ENCODE peak calls at places on chromosomes 12 and 14, in seven cellular contexts. One of them, this sample, is unnamed. For H3K4me1, the result is how much of the 10 kb centered on the place peaks cover.

GRCh38 chr14:92633724-92634123 is 114.7 kb downstream of the LGMN start:
- DNase-seq in K562: no peak
- DNase-seq in stomach: no peak
- DNase-seq in Panc1: no peak
- DNase-seq in H1: no peak
- DNase-seq in sigmoid colon: no peak
- DNase-seq in endothelial cell of umbilical vein: no peak
- DNase-seq in this sample: no peak

GRCh38 chr12:89314060-89314761 is 38.1 kb downstream of the DUSP6 start:
- DNase-seq in sigmoid colon: no peak
- DNase-seq in endothelial cell of umbilical vein: no peak
- DNase-seq in K562: no peak
- DNase-seq in stomach: no peak
- DNase-seq in Panc1: no peak
- DNase-seq in H1: no peak
- DNase-seq in this sample: no peak

GRCh38 chr12:76586764-76587395 is 27.3 kb upstream of the OSBPL8 start:
- DNase-seq in H1: no peak
- DNase-seq in endothelial cell of umbilical vein: peak
- DNase-seq in sigmoid colon: no peak
- DNase-seq in K562: peak
- DNase-seq in Panc1: peak
- DNase-seq in stomach: no peak
- DNase-seq in this sample: peak

GRCh38 chr12:43289412-43289811 is 262.6 kb downstream of the ADAMTS20 start:
- DNase-seq in H1: no peak
- DNase-seq in endothelial cell of umbilical vein: peak
- DNase-seq in K562: no peak
- DNase-seq in sigmoid colon: no peak
- DNase-seq in Panc1: no peak
- DNase-seq in stomach: no peak
- DNase-seq in this sample: no peak

GRCh38 chr12:25689996-25690501 is 137.0 kb upstream of the LMNTD1 start:
- DNase-seq in stomach: peak
- DNase-seq in endothelial cell of umbilical vein: peak
- DNase-seq in K562: no peak
- DNase-seq in H1: no peak
- DNase-seq in Panc1: no peak
- DNase-seq in sigmoid colon: peak
- DNase-seq in this sample: peak

GRCh38 chr14:36556811-36557433 is 25.5 kb downstream of the NKX2-8 start:
- DNase-seq in endothelial cell of umbilical vein: peak
- DNase-seq in Panc1: no peak
- DNase-seq in sigmoid colon: no peak
- DNase-seq in stomach: no peak
- DNase-seq in K562: peak
- DNase-seq in H1: peak
- DNase-seq in this sample: no peak

GRCh38 chr12:75660107-75660530 is 148.7 kb upstream of the KRR1 start:
- DNase-seq in H1: no peak
- DNase-seq in Panc1: no peak
- DNase-seq in stomach: no peak
- DNase-seq in endothelial cell of umbilical vein: peak
- DNase-seq in sigmoid colon: no peak
- DNase-seq in K562: no peak
- DNase-seq in this sample: no peak

GRCh38 chr12:74499192-74499591 is 38.4 kb upstream of the ATXN7L3B start:
- DNase-seq in K562: no peak
- DNase-seq in H1: no peak
- DNase-seq in Panc1: no peak
- DNase-seq in sigmoid colon: no peak
- DNase-seq in stomach: no peak
- DNase-seq in endothelial cell of umbilical vein: no peak
- DNase-seq in this sample: no peak

GRCh38 chr12:40325349-40325960 is 100.7 kb downstream of the LRRK2 start:
- DNase-seq in Panc1: peak
- DNase-seq in sigmoid colon: no peak
- DNase-seq in H1: no peak
- DNase-seq in K562: peak
- DNase-seq in stomach: no peak
- DNase-seq in endothelial cell of umbilical vein: peak
- DNase-seq in this sample: no peak

GRCh38 chr14:50794063-50794645 is 36.8 kb downstream of the NIN start:
- DNase-seq in K562: no peak
- DNase-seq in Panc1: no peak
- DNase-seq in stomach: no peak
- DNase-seq in sigmoid colon: no peak
- DNase-seq in endothelial cell of umbilical vein: no peak
- DNase-seq in H1: no peak
- DNase-seq in this sample: no peak

GRCh38 chr12:56723889-56724659 is 1.0 kb downstream of the NACA start:
- DNase-seq in sigmoid colon: peak
- DNase-seq in Panc1: no peak
- DNase-seq in K562: no peak
- DNase-seq in endothelial cell of umbilical vein: peak
- DNase-seq in stomach: peak
- DNase-seq in H1: no peak
- DNase-seq in this sample: peak

GRCh38 chr14:50343424-50343823 is 31.3 kb downstream of the DMAC2L start:
- DNase-seq in endothelial cell of umbilical vein: no peak
- DNase-seq in stomach: no peak
- DNase-seq in Panc1: no peak
- DNase-seq in H1: no peak
- DNase-seq in K562: no peak
- DNase-seq in sigmoid colon: no peak
- DNase-seq in this sample: no peak

GRCh38 chr14:99821519-99822165 is 28.4 kb downstream of the EML1 start:
- DNase-seq in K562: no peak
- DNase-seq in Panc1: no peak
- DNase-seq in endothelial cell of umbilical vein: no peak
- DNase-seq in stomach: no peak
- DNase-seq in H1: no peak
- DNase-seq in sigmoid colon: no peak
- DNase-seq in this sample: no peak

GRCh38 chr12:106415134-106415533 is 57.6 kb downstream of the POLR3B start:
- DNase-seq in K562: no peak
- DNase-seq in H1: no peak
- DNase-seq in stomach: no peak
- DNase-seq in Panc1: no peak
- DNase-seq in endothelial cell of umbilical vein: no peak
- DNase-seq in sigmoid colon: no peak
- DNase-seq in this sample: no peak

GRCh38 chr12:21710944-21711343 is 53.3 kb upstream of the LDHB start:
- DNase-seq in sigmoid colon: no peak
- DNase-seq in H1: no peak
- DNase-seq in K562: no peak
- DNase-seq in stomach: no peak
- DNase-seq in Panc1: no peak
- DNase-seq in endothelial cell of umbilical vein: no peak
- DNase-seq in this sample: peak

GRCh38 chr12:25017336-25017735 is 68.4 kb upstream of the BCAT1 start:
- DNase-seq in K562: no peak
- DNase-seq in H1: no peak
- DNase-seq in endothelial cell of umbilical vein: no peak
- DNase-seq in Panc1: no peak
- DNase-seq in sigmoid colon: no peak
- DNase-seq in stomach: no peak
- DNase-seq in this sample: no peak

GRCh38 chr12:24049101-24049500 is 99.6 kb upstream of the SOX5 start:
- DNase-seq in endothelial cell of umbilical vein: no peak
- DNase-seq in H1: no peak
- DNase-seq in stomach: no peak
- DNase-seq in Panc1: no peak
- DNase-seq in K562: no peak
- DNase-seq in sigmoid colon: no peak
- DNase-seq in this sample: no peak

GRCh38 chr12:25768151-25768550 is 190.3 kb upstream of the RASSF8 start:
- DNase-seq in H1: no peak
- DNase-seq in Panc1: no peak
- DNase-seq in sigmoid colon: no peak
- DNase-seq in endothelial cell of umbilical vein: no peak
- DNase-seq in K562: no peak
- DNase-seq in stomach: no peak
- DNase-seq in this sample: no peak

GRCh38 chr12:5567021-5567744 is 135.3 kb downstream of the NTF3 start:
- DNase-seq in sigmoid colon: no peak
- DNase-seq in K562: no peak
- DNase-seq in stomach: no peak
- DNase-seq in endothelial cell of umbilical vein: no peak
- DNase-seq in H1: no peak
- DNase-seq in Panc1: no peak
- DNase-seq in this sample: no peak

GRCh38 chr14:81269100-81269978 is 48.6 kb upstream of the GTF2A1 start:
- DNase-seq in endothelial cell of umbilical vein: peak
- DNase-seq in stomach: no peak
- DNase-seq in H1: no peak
- DNase-seq in Panc1: peak
- DNase-seq in sigmoid colon: no peak
- DNase-seq in K562: peak
- DNase-seq in this sample: peak

GRCh38 chr12:96886998-96887677 is 19.9 kb upstream of the NEDD1 start:
- DNase-seq in H1: no peak
- DNase-seq in stomach: peak
- DNase-seq in K562: no peak
- DNase-seq in endothelial cell of umbilical vein: peak
- DNase-seq in Panc1: no peak
- DNase-seq in sigmoid colon: no peak
- DNase-seq in this sample: no peak

GRCh38 chr14:36585100-36585499 is 2.7 kb upstream of the NKX2-8 start:
- DNase-seq in Panc1: no peak
- DNase-seq in sigmoid colon: no peak
- DNase-seq in endothelial cell of umbilical vein: no peak
- DNase-seq in K562: no peak
- DNase-seq in stomach: no peak
- DNase-seq in H1: no peak
- DNase-seq in this sample: no peak

GRCh38 chr12:130788515-130788914 is 50.5 kb downstream of the STX2 start:
- DNase-seq in Panc1: no peak
- DNase-seq in H1: no peak
- DNase-seq in K562: no peak
- DNase-seq in sigmoid colon: no peak
- DNase-seq in endothelial cell of umbilical vein: no peak
- DNase-seq in stomach: no peak
- DNase-seq in this sample: no peak

GRCh38 chr14:35776823-35777222 is 32.3 kb downstream of the RALGAPA1 start:
- DNase-seq in Panc1: no peak
- DNase-seq in stomach: no peak
- DNase-seq in endothelial cell of umbilical vein: no peak
- DNase-seq in sigmoid colon: no peak
- DNase-seq in K562: no peak
- DNase-seq in H1: no peak
- DNase-seq in this sample: no peak

GRCh38 chr14:74979442-74980397 is 23.0 kb upstream of the EIF2B2 start:
- DNase-seq in endothelial cell of umbilical vein: peak
- DNase-seq in K562: no peak
- DNase-seq in Panc1: no peak
- DNase-seq in H1: peak
- DNase-seq in sigmoid colon: no peak
- DNase-seq in stomach: no peak
- DNase-seq in this sample: peak

GRCh38 chr12:53302903-53303302 is 3.4 kb downstream of the MYG1 start:
- DNase-seq in endothelial cell of umbilical vein: no peak
- DNase-seq in sigmoid colon: no peak
- DNase-seq in stomach: no peak
- DNase-seq in Panc1: no peak
- DNase-seq in K562: no peak
- DNase-seq in H1: no peak
- DNase-seq in this sample: no peak

GRCh38 chr14:105333613-105334364 is 19.2 kb downstream of the PACS2 start:
- DNase-seq in K562: no peak
- DNase-seq in sigmoid colon: no peak
- DNase-seq in H1: no peak
- DNase-seq in stomach: no peak
- DNase-seq in endothelial cell of umbilical vein: no peak
- DNase-seq in Panc1: no peak
- DNase-seq in this sample: no peak
- H3K4me1 ChIP-seq in K562: under half
- H3K4me1 ChIP-seq in sigmoid colon: under half
- H3K4me1 ChIP-seq in H1: under half
- H3K4me1 ChIP-seq in stomach: half or more
- H3K4me1 ChIP-seq in endothelial cell of umbilical vein: under half
- H3K4me1 ChIP-seq in Panc1: under half
- H3K4me1 ChIP-seq in this sample: under half

GRCh38 chr12:45401008-45401407 is 185.1 kb downstream of the ANO6 start:
- DNase-seq in endothelial cell of umbilical vein: no peak
- DNase-seq in Panc1: no peak
- DNase-seq in stomach: no peak
- DNase-seq in K562: no peak
- DNase-seq in sigmoid colon: no peak
- DNase-seq in H1: no peak
- DNase-seq in this sample: no peak
- H3K27ac ChIP-seq in endothelial cell of umbilical vein: no peak
- H3K27ac ChIP-seq in Panc1: no peak
- H3K27ac ChIP-seq in stomach: no peak
- H3K27ac ChIP-seq in K562: no peak
- H3K27ac ChIP-seq in sigmoid colon: no peak
- H3K27ac ChIP-seq in H1: no peak
- H3K27ac ChIP-seq in this sample: no peak

DNA sequence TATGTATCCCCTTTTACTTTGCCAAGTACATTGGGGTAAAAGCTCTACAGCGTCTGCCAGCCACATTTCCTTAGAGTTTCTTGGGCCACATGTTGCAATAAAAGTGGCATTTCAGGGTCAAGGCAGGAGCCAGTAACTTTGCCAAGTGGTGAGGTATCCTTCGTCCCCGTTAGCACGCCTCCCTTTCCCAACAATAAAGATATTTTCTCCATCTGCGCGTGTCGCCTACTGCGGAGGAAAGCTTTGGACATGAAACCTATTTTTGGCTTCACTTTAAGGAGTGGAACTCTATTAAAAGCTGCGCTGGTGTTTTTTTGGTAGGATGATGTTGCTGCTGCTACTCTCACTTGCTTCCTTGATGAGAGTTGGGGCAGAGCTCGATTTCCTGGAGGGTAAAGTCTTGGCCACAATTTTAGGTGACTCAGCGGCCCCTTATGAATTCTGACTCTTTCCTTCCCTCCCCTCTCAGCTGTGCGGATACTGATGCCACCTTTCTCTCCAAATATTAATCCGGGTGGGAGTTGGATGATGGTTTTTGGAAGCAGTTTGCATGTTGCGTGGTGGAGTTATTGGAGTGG is 851 bp downstream of the CCDC91 start:
- DNase-seq in stomach: no peak
- DNase-seq in H1: no peak
- DNase-seq in sigmoid colon: no peak
- DNase-seq in endothelial cell of umbilical vein: no peak
- DNase-seq in Panc1: no peak
- DNase-seq in K562: peak
- DNase-seq in this sample: no peak
- TF ChIP-seq POLR2AphosphoS5 in stomach: no peak
- TF ChIP-seq POLR2AphosphoS5 in H1: no peak
- TF ChIP-seq POLR2AphosphoS5 in sigmoid colon: no peak
- TF ChIP-seq POLR2AphosphoS5 in endothelial cell of umbilical vein: no peak
- TF ChIP-seq POLR2AphosphoS5 in Panc1: no peak
- TF ChIP-seq POLR2AphosphoS5 in K562: no peak
- TF ChIP-seq POLR2AphosphoS5 in this sample: peak

DNA sequence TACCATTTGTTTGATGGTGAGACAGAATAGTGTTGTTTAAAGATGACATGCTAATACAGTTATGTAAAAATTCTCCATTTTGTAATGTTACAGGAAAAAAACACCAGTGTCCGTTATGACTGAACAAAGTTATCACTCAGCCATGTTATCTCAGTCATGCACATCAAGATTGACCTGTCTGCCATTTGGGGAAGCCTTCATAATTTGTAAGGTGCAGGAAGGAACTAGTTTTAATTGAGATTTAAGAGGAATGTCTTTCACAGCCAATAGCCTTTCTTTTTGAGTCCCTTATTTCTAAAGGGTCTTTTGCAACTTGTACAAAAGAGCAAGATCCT is 432.2 kb downstream of the RAD51B start:
- DNase-seq in endothelial cell of umbilical vein: no peak
- DNase-seq in Panc1: no peak
- DNase-seq in K562: no peak
- DNase-seq in stomach: no peak
- DNase-seq in H1: no peak
- DNase-seq in sigmoid colon: no peak
- DNase-seq in this sample: no peak
- H3K4me1 ChIP-seq in endothelial cell of umbilical vein: under half
- H3K4me1 ChIP-seq in Panc1: half or more
- H3K4me1 ChIP-seq in K562: under half
- H3K4me1 ChIP-seq in stomach: half or more
- H3K4me1 ChIP-seq in H1: under half
- H3K4me1 ChIP-seq in sigmoid colon: half or more
- H3K4me1 ChIP-seq in this sample: under half

This sample was measured in prostate gland.